ENCODE peak calls at places on chromosomes 4 and X, in nine cellular contexts. One of them, this sample, is unnamed.

GRCh38 chr4:110211770-110212061 is 13.3 kb upstream of the ELOVL6 start:
- DNase-seq in GM12865: no peak
- DNase-seq in hepatocyte: no peak
- DNase-seq in Karpas-422: no peak
- DNase-seq in GM23338: peak; percentile 8
- DNase-seq in LoVo: no peak
- DNase-seq in stimulated activated CD8-positive, alpha-beta memory T cell treated with anti-CD3 and anti-CD28 coated beads, Interleukin-4, amount 100 ng/mL, for 48 hours: no peak
- DNase-seq in amniotic epithelial cell: no peak
- DNase-seq in AG09319: no peak
- DNase-seq in this sample: no peak

GRCh38 chrX:132737743-132738142 is 220.7 kb downstream of the HS6ST2 start:
- DNase-seq in GM12865: no peak
- DNase-seq in hepatocyte: no peak
- DNase-seq in Karpas-422: no peak
- DNase-seq in GM23338: no peak
- DNase-seq in LoVo: no peak
- DNase-seq in stimulated activated CD8-positive, alpha-beta memory T cell treated with anti-CD3 and anti-CD28 coated beads, Interleukin-4, amount 100 ng/mL, for 48 hours: peak; percentile 48
- DNase-seq in amniotic epithelial cell: no peak
- DNase-seq in AG09319: no peak
- DNase-seq in this sample: no peak

GRCh38 chr4:24674279-24674678 is 89.9 kb upstream of the DHX15 start:
- DNase-seq in GM12865: no peak
- DNase-seq in hepatocyte: no peak
- DNase-seq in Karpas-422: no peak
- DNase-seq in GM23338: no peak
- DNase-seq in LoVo: no peak
- DNase-seq in stimulated activated CD8-positive, alpha-beta memory T cell treated with anti-CD3 and anti-CD28 coated beads, Interleukin-4, amount 100 ng/mL, for 48 hours: no peak
- DNase-seq in amniotic epithelial cell: no peak
- DNase-seq in AG09319: no peak
- DNase-seq in this sample: no peak

GRCh38 chr4:57691370-57691769 is 581.2 kb upstream of the IGFBP7 start:
- DNase-seq in GM12865: no peak
- DNase-seq in hepatocyte: no peak
- DNase-seq in Karpas-422: no peak
- DNase-seq in GM23338: no peak
- DNase-seq in LoVo: no peak
- DNase-seq in stimulated activated CD8-positive, alpha-beta memory T cell treated with anti-CD3 and anti-CD28 coated beads, Interleukin-4, amount 100 ng/mL, for 48 hours: no peak
- DNase-seq in amniotic epithelial cell: no peak
- DNase-seq in AG09319: no peak
- DNase-seq in this sample: no peak

GRCh38 chrX:68851082-68851481 is 22.3 kb downstream of the EFNB1 start:
- DNase-seq in GM12865: no peak
- DNase-seq in hepatocyte: no peak
- DNase-seq in Karpas-422: no peak
- DNase-seq in GM23338: no peak
- DNase-seq in LoVo: no peak
- DNase-seq in stimulated activated CD8-positive, alpha-beta memory T cell treated with anti-CD3 and anti-CD28 coated beads, Interleukin-4, amount 100 ng/mL, for 48 hours: no peak
- DNase-seq in amniotic epithelial cell: no peak
- DNase-seq in AG09319: no peak
- DNase-seq in this sample: no peak

GRCh38 chr4:120694973-120695372 is 227.6 kb downstream of the PRDM5 start:
- DNase-seq in GM12865: no peak
- DNase-seq in hepatocyte: peak; percentile 72
- DNase-seq in Karpas-422: no peak
- DNase-seq in GM23338: no peak
- DNase-seq in LoVo: peak; percentile 88
- DNase-seq in stimulated activated CD8-positive, alpha-beta memory T cell treated with anti-CD3 and anti-CD28 coated beads, Interleukin-4, amount 100 ng/mL, for 48 hours: no peak
- DNase-seq in amniotic epithelial cell: peak; percentile 72
- DNase-seq in AG09319: no peak
- DNase-seq in this sample: no peak

GRCh38 chrX:129445436-129445835 is 77.9 kb downstream of the SMARCA1 start:
- DNase-seq in GM12865: no peak
- DNase-seq in hepatocyte: no peak
- DNase-seq in Karpas-422: no peak
- DNase-seq in GM23338: no peak
- DNase-seq in LoVo: no peak
- DNase-seq in stimulated activated CD8-positive, alpha-beta memory T cell treated with anti-CD3 and anti-CD28 coated beads, Interleukin-4, amount 100 ng/mL, for 48 hours: no peak
- DNase-seq in amniotic epithelial cell: no peak
- DNase-seq in AG09319: no peak
- DNase-seq in this sample: no peak

GRCh38 chr4:72567821-72568620 is 1.0 kb downstream of the ADAMTS3 start:
- DNase-seq in GM12865: peak; percentile 21
- DNase-seq in hepatocyte: peak; percentile 88
- DNase-seq in Karpas-422: no peak
- DNase-seq in GM23338: peak; percentile 96
- DNase-seq in LoVo: peak; percentile 19
- DNase-seq in stimulated activated CD8-positive, alpha-beta memory T cell treated with anti-CD3 and anti-CD28 coated beads, Interleukin-4, amount 100 ng/mL, for 48 hours: peak; percentile 34
- DNase-seq in amniotic epithelial cell: peak; percentile 86
- DNase-seq in AG09319: peak; percentile 59
- DNase-seq in this sample: peak; percentile 87

GRCh38 chr4:156946508-156947197 is 24.9 kb downstream of the PDGFC start:
- DNase-seq in GM12865: no peak
- DNase-seq in hepatocyte: peak; percentile 53
- DNase-seq in Karpas-422: no peak
- DNase-seq in GM23338: no peak
- DNase-seq in LoVo: peak; percentile 41
- DNase-seq in stimulated activated CD8-positive, alpha-beta memory T cell treated with anti-CD3 and anti-CD28 coated beads, Interleukin-4, amount 100 ng/mL, for 48 hours: no peak
- DNase-seq in amniotic epithelial cell: peak; percentile 98
- DNase-seq in AG09319: peak; percentile 61
- DNase-seq in this sample: no peak

GRCh38 chrX:134734343-134735001 is 76.2 kb upstream of the PLAC1 start:
- DNase-seq in GM12865: peak; percentile 3
- DNase-seq in hepatocyte: no peak
- DNase-seq in Karpas-422: no peak
- DNase-seq in GM23338: no peak
- DNase-seq in LoVo: no peak
- DNase-seq in stimulated activated CD8-positive, alpha-beta memory T cell treated with anti-CD3 and anti-CD28 coated beads, Interleukin-4, amount 100 ng/mL, for 48 hours: no peak
- DNase-seq in amniotic epithelial cell: peak; percentile 94
- DNase-seq in AG09319: no peak
- DNase-seq in this sample: no peak

GRCh38 chrX:150036181-150036580 is 97.9 kb upstream of the EOLA2 start:
- DNase-seq in GM12865: no peak
- DNase-seq in hepatocyte: no peak
- DNase-seq in Karpas-422: no peak
- DNase-seq in GM23338: no peak
- DNase-seq in LoVo: peak; percentile 51
- DNase-seq in stimulated activated CD8-positive, alpha-beta memory T cell treated with anti-CD3 and anti-CD28 coated beads, Interleukin-4, amount 100 ng/mL, for 48 hours: no peak
- DNase-seq in amniotic epithelial cell: no peak
- DNase-seq in AG09319: peak; percentile 22
- DNase-seq in this sample: no peak

GRCh38 chr4:53656421-53656981 is 65.2 kb upstream of the LNX1 start:
- DNase-seq in GM12865: no peak
- DNase-seq in hepatocyte: no peak
- DNase-seq in Karpas-422: no peak
- DNase-seq in GM23338: no peak
- DNase-seq in LoVo: no peak
- DNase-seq in stimulated activated CD8-positive, alpha-beta memory T cell treated with anti-CD3 and anti-CD28 coated beads, Interleukin-4, amount 100 ng/mL, for 48 hours: no peak
- DNase-seq in amniotic epithelial cell: peak; percentile 40
- DNase-seq in AG09319: peak; percentile 56
- DNase-seq in this sample: no peak

GRCh38 chr4:139300431-139301142 is 718 bp upstream of the NAA15 start:
- DNase-seq in GM12865: peak; percentile 48
- DNase-seq in hepatocyte: peak; percentile 68
- DNase-seq in Karpas-422: peak; percentile 69
- DNase-seq in GM23338: peak; percentile 38
- DNase-seq in LoVo: peak; percentile 54
- DNase-seq in stimulated activated CD8-positive, alpha-beta memory T cell treated with anti-CD3 and anti-CD28 coated beads, Interleukin-4, amount 100 ng/mL, for 48 hours: peak; percentile 40
- DNase-seq in amniotic epithelial cell: peak; percentile 68
- DNase-seq in AG09319: no peak
- DNase-seq in this sample: peak; percentile 31

GRCh38 chr4:38424171-38424871 is 239.7 kb upstream of the KLF3 start:
- DNase-seq in GM12865: no peak
- DNase-seq in hepatocyte: peak; percentile 48
- DNase-seq in Karpas-422: no peak
- DNase-seq in GM23338: peak; percentile 61
- DNase-seq in LoVo: no peak
- DNase-seq in stimulated activated CD8-positive, alpha-beta memory T cell treated with anti-CD3 and anti-CD28 coated beads, Interleukin-4, amount 100 ng/mL, for 48 hours: no peak
- DNase-seq in amniotic epithelial cell: no peak
- DNase-seq in AG09319: no peak
- DNase-seq in this sample: peak; percentile 85

This sample was measured in neural progenitor cell.